ENCODE peak calls at places on chromosomes 12 and 14, in four cellular contexts. A, Y, U and X are unnamed samples.

GRCh38 chr12:40889329-40889728 is 197.1 kb downstream of the CNTN1 start:
- DNase-seq in A (no peak), Y (no peak), U (no peak), X (no peak)

GRCh38 chr12:93318720-93319522 is 58.8 kb upstream of the NUDT4 start:
- DNase-seq in A (no peak), Y (no peak), U (peak), X (no peak)

GRCh38 chr12:55955344-55955743 is 10.5 kb downstream of the PMEL start:
- DNase-seq in A (no peak), Y (no peak), U (no peak), X (no peak)

GRCh38 chr12:121626853-121627623 is 708 bp downstream of the ORAI1 start:
- DNase-seq in A (no peak), Y (peak), U (peak), X (peak)

GRCh38 chr12:122117979-122118378 is 39.4 kb downstream of the MLXIP start:
- DNase-seq in A (no peak), Y (no peak), U (no peak), X (no peak)

GRCh38 chr12:60529261-60529660 is 933.4 kb downstream of the SLC16A7 start:
- DNase-seq in A (no peak), Y (no peak), U (no peak), X (no peak)

GRCh38 chr12:132754555-132754954 is 7.1 kb downstream of the ANKLE2 start:
- DNase-seq in A (no peak), Y (no peak), U (no peak), X (no peak)

GRCh38 chr12:49548822-49549648 is 10.2 kb downstream of the KCNH3 start:
- DNase-seq in A (no peak), Y (no peak), U (peak), X (peak)

GRCh38 chr12:122452701-122453285 is 30.3 kb upstream of the CLIP1 start:
- DNase-seq in A (no peak), Y (no peak), U (no peak), X (no peak)

GRCh38 chr12:124734224-124734788 is 129.4 kb downstream of the SCARB1 start:
- DNase-seq in A (no peak), Y (peak), U (no peak), X (peak)

GRCh38 chr12:42541965-42542364 is 47.6 kb downstream of the PRICKLE1 start:
- DNase-seq in A (no peak), Y (no peak), U (no peak), X (no peak)

GRCh38 chr14:65832431-65833253 is 420.1 kb downstream of the FUT8 start:
- DNase-seq in A (no peak), Y (no peak), U (peak), X (no peak)

GRCh38 chr12:13171921-13172859 is 24.3 kb upstream of the EMP1 start:
- DNase-seq in A (no peak), Y (peak), U (peak), X (no peak)

GRCh38 chr14:94052662-94053061 is 26.5 kb downstream of the OTUB2 start:
- DNase-seq in A (no peak), Y (no peak), U (no peak), X (no peak)

GRCh38 chr12:121184984-121185894 is 24.7 kb upstream of the P2RX4 start:
- DNase-seq in A (no peak), Y (no peak), U (no peak), X (peak)

GRCh38 chr14:72387727-72388126 is 455.5 kb downstream of the RGS6 start:
- DNase-seq in A (no peak), Y (no peak), U (no peak), X (no peak)

GRCh38 chr12:108367436-108367835 is 28.3 kb upstream of the CMKLR1 start:
- DNase-seq in A (no peak), Y (peak), U (peak), X (peak)

GRCh38 chr12:98296462-98297079 is 218.8 kb upstream of the TMPO start:
- DNase-seq in A (no peak), Y (no peak), U (no peak), X (no peak)